ENCODE peak calls at places on chromosomes 12 and 14, in six cellular contexts. B is kidney epithelial cell; C is iris pigment epithelial cell; G is GM13976; R is stimulated activated naive CD4-positive, alpha-beta T cell treated with Interleukin-2 at 50 U/mL for 16 hours; L is mucosa of descending colon. H is an unnamed sample.

GRCh38 chr12:119181944-119182343 is 3.2 kb downstream of the HSPB8 start:
- DNase-seq in B (no peak), C (no peak), G (no peak), R (no peak), L (no peak), H (no peak)

GRCh38 chr14:88553886-88554457 is 835 bp downstream of the PTPN21 start:
- DNase-seq in B (no peak), C (peak; percentile 27), G (no peak), R (no peak), L (no peak), H (peak; percentile 42)

GRCh38 chr12:18257251-18257650 is 4.1 kb upstream of the PIK3C2G start:
- DNase-seq in B (no peak), C (no peak), G (no peak), R (no peak), L (no peak), H (no peak)

GRCh38 chr12:112354399-112354798 is 27.8 kb downstream of the HECTD4 start:
- DNase-seq in B (no peak), C (peak; percentile 7), G (no peak), R (no peak), L (no peak), H (no peak)

GRCh38 chr12:127401005-127401404 is 866.0 kb upstream of the TMEM132C start:
- DNase-seq in B (no peak), C (peak; percentile 28), G (no peak), R (no peak), L (no peak), H (peak; percentile 44)

GRCh38 chr12:56046027-56046780 is 4.5 kb downstream of the RPS26 start:
- DNase-seq in B (no peak), C (no peak), G (no peak), R (no peak), L (no peak), H (no peak)

GRCh38 chr12:121222847-121223246 is 12.9 kb downstream of the P2RX4 start:
- DNase-seq in B (no peak), C (no peak), G (no peak), R (no peak), L (no peak), H (no peak)

GRCh38 chr12:7142057-7142644 is 12.0 kb downstream of the CLSTN3 start:
- DNase-seq in B (no peak), C (peak; percentile 52), G (peak; percentile 62), R (peak; percentile 48), L (peak; percentile 73), H (peak; percentile 56)

GRCh38 chr12:7989827-7990491 is 42.6 kb upstream of the FOXJ2 start:
- DNase-seq in B (no peak), C (peak; percentile 10), G (peak; percentile 47), R (peak; percentile 71), L (peak; percentile 19), H (no peak)

GRCh38 chr12:20624718-20625117 is 70.4 kb upstream of the SLCO1C1 start:
- DNase-seq in B (no peak), C (no peak), G (no peak), R (no peak), L (no peak), H (peak; percentile 34)

GRCh38 chr12:92255741-92256140 is 110.1 kb upstream of the BTG1 start:
- DNase-seq in B (no peak), C (no peak), G (no peak), R (no peak), L (no peak), H (no peak)

GRCh38 chr14:86654558-86655184 is 1124.7 kb downstream of the FLRT2 start:
- DNase-seq in B (no peak), C (peak; percentile 30), G (no peak), R (peak; percentile 1), L (peak; percentile 80), H (peak; percentile 27)

GRCh38 chr14:86675059-86675458 is 1145.1 kb downstream of the FLRT2 start:
- DNase-seq in B (no peak), C (no peak), G (no peak), R (no peak), L (no peak), H (no peak)

GRCh38 chr14:102980409-102980810 is 57.9 kb downstream of the AMN start:
- DNase-seq in B (no peak), C (peak; percentile 68), G (no peak), R (no peak), L (no peak), H (peak; percentile 49)

GRCh38 chr12:66901136-66901932 is 222.5 kb upstream of the GRIP1 start:
- DNase-seq in B (no peak), C (no peak), G (peak; percentile 39), R (no peak), L (peak; percentile 16), H (no peak)

GRCh38 chr14:32352631-32353030 is 23.5 kb downstream of the AKAP6 start:
- DNase-seq in B (no peak), C (peak; percentile 18), G (no peak), R (no peak), L (no peak), H (peak; percentile 26)

GRCh38 chr12:51188359-51189051 is 15.6 kb upstream of the TFCP2 start:
- DNase-seq in B (no peak), C (no peak), G (peak; percentile 83), R (no peak), L (no peak), H (no peak)

GRCh38 chr14:58191763-58192596 is 8.0 kb upstream of the ACTR10 start:
- DNase-seq in B (no peak), C (no peak), G (no peak), R (no peak), L (no peak), H (no peak)

GRCh38 chr12:50927356-50927755 is 25.0 kb upstream of the HIGD1C start:
- DNase-seq in B (no peak), C (no peak), G (no peak), R (no peak), L (no peak), H (no peak)

GRCh38 chr14:68140801-68141200 is 321.2 kb downstream of the RAD51B start:
- DNase-seq in B (no peak), C (no peak), G (no peak), R (no peak), L (no peak), H (no peak)

GRCh38 chr12:124586756-124587155 is 19.3 kb upstream of the NCOR2 start:
- DNase-seq in B (no peak), C (no peak), G (no peak), R (no peak), L (peak; percentile 36), H (no peak)

GRCh38 chr14:97166497-97166896 is 369.3 kb downstream of the VRK1 start:
- DNase-seq in B (no peak), C (no peak), G (no peak), R (no peak), L (no peak), H (no peak)

GRCh38 chr14:85214471-85214870 is 315.5 kb upstream of the FLRT2 start:
- DNase-seq in B (no peak), C (peak; percentile 82), G (no peak), R (no peak), L (no peak), H (peak; percentile 11)

GRCh38 chr14:71300474-71301359 is 393.5 kb downstream of the PCNX1 start:
- DNase-seq in B (no peak), C (peak; percentile 68), G (no peak), R (no peak), L (no peak), H (peak; percentile 54)

GRCh38 chr12:25436206-25436912 is 116.7 kb downstream of the LMNTD1 start:
- DNase-seq in B (peak; percentile 34), C (peak; percentile 85), G (peak; percentile 47), R (no peak), L (peak; percentile 52), H (peak; percentile 96)

GRCh38 chr14:51394804-51395203 is 154.8 kb downstream of the TMX1 start:
- DNase-seq in B (no peak), C (no peak), G (no peak), R (no peak), L (no peak), H (no peak)

GRCh38 chr14:75252254-75252837 is 26.3 kb upstream of the FOS start:
- DNase-seq in B (no peak), C (no peak), G (no peak), R (no peak), L (peak; percentile 85), H (no peak)

GRCh38 chr12:123271182-123271491 is 519 bp downstream of the CDK2AP1 start:
- DNase-seq in B (no peak), C (peak; percentile 58), G (peak; percentile 92), R (peak; percentile 71), L (peak; percentile 78), H (peak; percentile 44)

GRCh38 chr12:121465921-121466799 is 66.2 kb downstream of the RNF34 start:
- DNase-seq in B (no peak), C (peak; percentile 19), G (peak; percentile 60), R (peak; percentile 25), L (peak; percentile 34), H (no peak)

GRCh38 chr12:47979166-47979565 is 15.8 kb downstream of the TMEM106C start:
- DNase-seq in B (no peak), C (no peak), G (no peak), R (no peak), L (no peak), H (no peak)

GRCh38 chr14:77615231-77616132 is 955 bp downstream of the SPTLC2 start:
- DNase-seq in B (no peak), C (peak; percentile 24), G (no peak), R (peak; percentile 13), L (no peak), H (no peak)

GRCh38 chr12:96994900-96995299 is 87.8 kb downstream of the NEDD1 start:
- DNase-seq in B (no peak), C (no peak), G (no peak), R (no peak), L (no peak), H (no peak)